ENCODE peak calls at places on chromosomes 2 and 18, in seven cellular contexts. H, A, G, K, N, O and I are unnamed samples.

GRCh38 chr18:74083071-74083954 is 64.3 kb downstream of the FBXO15 start:
- DNase-seq in A (no peak), H (no peak), O (no peak), N (no peak), G (no peak), K (no peak), I (no peak)

GRCh38 chr18:66005831-66006588 is 255.2 kb downstream of the CDH7 start:
- DNase-seq in H (no peak), N (no peak), O (no peak), G (no peak), A (no peak), K (no peak), I (no peak)

GRCh38 chr2:40760071-40760666 is 308.3 kb upstream of the SLC8A1 start:
- DNase-seq in A (no peak), K (peak; percentile 29), N (no peak), H (peak; percentile 80), O (no peak), G (peak; percentile 51), I (peak; percentile 72)

GRCh38 chr2:33598472-33599174 is 476 bp downstream of the FAM98A start:
- DNase-seq in G (peak; percentile 14), K (no peak), H (peak; percentile 49), A (no peak), O (peak; percentile 11), N (peak; percentile 62), I (peak; percentile 34)

GRCh38 chr2:151947524-151948165 is 119.4 kb upstream of the ARL5A start:
- DNase-seq in H (peak; percentile 25), A (no peak), O (no peak), K (no peak), N (peak; percentile 53), G (no peak), I (no peak)

GRCh38 chr2:174326880-174327558 is 7.7 kb upstream of the SP9 start:
- DNase-seq in K (no peak), N (no peak), G (no peak), O (no peak), H (no peak), A (no peak), I (no peak)

GRCh38 chr2:104861295-104862060 is 7.6 kb downstream of the POU3F3 start:
- DNase-seq in N (no peak), O (no peak), H (no peak), A (no peak), G (no peak), K (no peak), I (no peak)

GRCh38 chr2:11414372-11415124 is 51.4 kb downstream of the E2F6 start:
- DNase-seq in N (no peak), K (no peak), G (no peak), H (no peak), O (no peak), A (no peak), I (no peak)

GRCh38 chr18:44599409-44599808 is 81.3 kb upstream of the SETBP1 start:
- DNase-seq in O (no peak), N (no peak), K (no peak), A (peak; percentile 18), G (no peak), H (no peak), I (no peak)

GRCh38 chr2:241314181-241314932 is 1.1 kb downstream of the HDLBP start:
- DNase-seq in N (no peak), K (peak; percentile 11), G (no peak), H (no peak), O (no peak), A (no peak), I (peak; percentile 30)

GRCh38 chr2:13662055-13662454 is 945.3 kb downstream of the TRIB2 start:
- DNase-seq in A (no peak), G (no peak), H (peak; percentile 56), K (no peak), N (no peak), O (no peak), I (no peak)

GRCh38 chr2:230714122-230714453 is 1.4 kb downstream of the CAB39 start:
- DNase-seq in N (no peak), O (no peak), G (peak; percentile 21), K (no peak), A (no peak), H (peak; percentile 83), I (peak; percentile 78)

GRCh38 chr18:49075697-49076096 is 124.9 kb upstream of the SMAD7 start:
- DNase-seq in A (no peak), G (no peak), K (no peak), O (no peak), N (no peak), H (no peak), I (no peak)

GRCh38 chr2:183024701-183025100 is 13.6 kb downstream of the NCKAP1 start:
- DNase-seq in K (no peak), N (no peak), G (no peak), O (no peak), A (no peak), H (no peak), I (no peak)

GRCh38 chr2:226310081-226310625 is 489.5 kb downstream of the IRS1 start:
- DNase-seq in N (no peak), G (no peak), H (no peak), A (no peak), K (peak; percentile 32), O (no peak), I (no peak)

GRCh38 chr2:120845281-120845680 is 109.6 kb downstream of the GLI2 start:
- DNase-seq in A (peak; percentile 75), G (no peak), O (no peak), K (no peak), N (peak; percentile 83), H (no peak), I (no peak)

GRCh38 chr18:59885579-59886163 is 14.1 kb upstream of the PMAIP1 start:
- DNase-seq in H (peak; percentile 81), G (peak; percentile 16), O (no peak), K (no peak), A (no peak), N (no peak), I (peak; percentile 87)

GRCh38 chr2:60407398-60407797 is 146.1 kb downstream of the BCL11A start:
- DNase-seq in K (no peak), H (no peak), O (no peak), A (no peak), G (no peak), N (no peak), I (no peak)

GRCh38 chr2:151668737-151669136 is 65.5 kb downstream of the NEB start:
- DNase-seq in A (no peak), N (no peak), G (no peak), O (no peak), K (no peak), H (no peak), I (no peak)

GRCh38 chr2:43100362-43100882 is 126.0 kb downstream of the ZFP36L2 start:
- DNase-seq in K (no peak), G (no peak), O (no peak), N (peak; percentile 63), H (no peak), A (no peak), I (no peak)

GRCh38 chr2:127608061-127609011 is 37.6 kb upstream of the GPR17 start:
- DNase-seq in A (no peak), O (no peak), H (no peak), K (no peak), G (no peak), N (no peak), I (no peak)

GRCh38 chr18:9335255-9336045 is 877 bp downstream of the TWSG1 start:
- DNase-seq in H (peak; percentile 18), K (no peak), N (no peak), O (no peak), G (no peak), A (no peak), I (peak; percentile 22)

GRCh38 chr2:173076557-173077345 is 1.1 kb downstream of the MAP3K20 start:
- DNase-seq in O (no peak), A (peak; percentile 52), N (peak; percentile 75), K (no peak), H (peak; percentile 39), G (peak; percentile 40), I (no peak)

GRCh38 chr2:128385365-128385764 is 66.7 kb upstream of the HS6ST1 start:
- DNase-seq in A (no peak), N (peak; percentile 39), G (no peak), K (no peak), H (no peak), O (no peak), I (no peak)

GRCh38 chr2:205188516-205189138 is 493.7 kb upstream of the NRP2 start:
- DNase-seq in H (no peak), G (no peak), O (no peak), N (peak; percentile 75), K (peak; percentile 72), A (peak; percentile 62), I (no peak)

GRCh38 chr2:137826373-137827372 is 137.6 kb upstream of the HNMT start:
- DNase-seq in A (no peak), N (no peak), G (no peak), O (no peak), K (no peak), H (no peak), I (no peak)

GRCh38 chr2:105324732-105325131 is 4.8 kb downstream of the TGFBRAP1 start:
- DNase-seq in A (no peak), K (no peak), G (no peak), O (no peak), H (no peak), N (no peak), I (peak; percentile 67)

GRCh38 chr2:21633015-21633414 is 509.2 kb downstream of the TDRD15 start:
- DNase-seq in A (no peak), H (no peak), K (no peak), G (no peak), O (no peak), N (no peak), I (no peak)

GRCh38 chr2:21633531-21634310 is 510.0 kb downstream of the TDRD15 start:
- DNase-seq in O (no peak), A (no peak), G (no peak), N (no peak), H (no peak), K (no peak), I (no peak)

GRCh38 chr2:21627938-21628337 is 504.2 kb downstream of the TDRD15 start:
- DNase-seq in O (no peak), K (no peak), H (no peak), G (no peak), N (no peak), A (no peak), I (no peak)
- TF ChIP-seq CTCF in O (no peak), K (no peak), H (no peak), G (no peak), N (no peak), A (no peak), I (no peak)

GRCh38 chr2:52613064-52613463 is 1154.5 kb upstream of the CHAC2 start:
- DNase-seq in H (no peak), O (no peak), N (no peak), K (no peak), A (no peak), G (no peak), I (no peak)
- TF ChIP-seq CTCF in H (no peak), O (no peak), N (peak; percentile 12), K (no peak), A (no peak), G (no peak), I (no peak)

GRCh38 chr18:35736696-35737095 is 155.2 kb downstream of the GALNT1 start:
- DNase-seq in K (no peak), H (no peak), G (no peak), A (no peak), N (no peak), O (no peak), I (no peak)
- TF ChIP-seq CTCF in K (no peak), H (no peak), G (no peak), A (no peak), N (no peak), O (no peak), I (no peak)

DNA sequence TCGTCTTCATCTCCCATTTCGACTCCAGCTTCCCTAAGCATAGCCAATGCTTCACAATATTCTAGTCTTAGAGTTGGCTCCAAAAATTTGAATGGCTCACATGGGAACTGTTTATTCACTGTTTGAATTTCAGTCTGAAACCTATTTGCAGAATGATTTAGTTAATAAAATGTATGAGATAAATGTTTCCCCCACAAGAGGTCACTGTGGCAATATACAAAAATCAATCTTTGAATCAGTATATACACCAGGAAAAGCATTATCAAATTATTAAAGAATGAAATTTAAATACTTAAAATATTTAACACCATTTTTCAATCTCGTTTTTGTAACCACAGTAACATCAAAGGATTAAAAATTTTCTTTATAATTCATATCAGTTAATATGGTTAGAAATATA is 40.0 kb upstream of the MCM6 start:
- DNase-seq in K (no peak), A (no peak), G (no peak), N (no peak), H (peak; percentile 76), O (no peak), I (peak; percentile 21)
- TF ChIP-seq CTCF in K (peak; percentile 44), A (peak; percentile 60), G (peak; percentile 13), N (peak; percentile 53), H (peak; percentile 65), O (peak; percentile 44), I (peak; percentile 83)